ENCODE peak calls at places on chromosomes 4 and X, in six cellular contexts. Z is activated T-helper 1 cell treated with anti-CD3 and anti-CD28 coated beads, Interleukin-2, amount 50 U/mL, for 16 hours; C is epithelial cell of esophagus; A is WERI-Rb-1; F is activated naive CD4-positive, alpha-beta T cell treated with anti-CD3 and anti-CD28 coated beads for 36 hours; H is AG04450. K is an unnamed sample.
A peak's percentile ranks its signal among the peaks of the same experiment; 100 is the strongest.

GRCh38 chr4:170888660-170889059 is 798.9 kb upstream of the AADAT start:
- DNase-seq in F (no peak), C (no peak), H (no peak), Z (no peak), A (no peak), K (no peak)

GRCh38 chr4:1883583-1883982 is 12.4 kb downstream of the NSD2 start:
- DNase-seq in F (no peak), C (no peak), Z (no peak), A (no peak), H (no peak), K (peak; percentile 55)

GRCh38 chrX:40542972-40543371 is 37.8 kb upstream of the ATP6AP2 start:
- DNase-seq in F (no peak), Z (no peak), H (no peak), C (no peak), A (no peak), K (no peak)

GRCh38 chr4:83252782-83253405 is 31.7 kb downstream of the COQ2 start:
- DNase-seq in C (peak; percentile 82), A (peak; percentile 84), Z (peak; percentile 34), F (peak; percentile 90), H (no peak), K (peak; percentile 7)

GRCh38 chr4:100362363-100362762 is 155.5 kb downstream of the EMCN start:
- DNase-seq in H (no peak), A (no peak), C (peak; percentile 20), F (no peak), Z (no peak), K (no peak)

GRCh38 chr4:97432551-97432950 is 710.7 kb downstream of the STPG2 start:
- DNase-seq in A (no peak), F (no peak), Z (no peak), H (no peak), C (no peak), K (no peak)

GRCh38 chr4:7559316-7559715 is 124.6 kb upstream of the PSAPL1 start:
- DNase-seq in F (no peak), H (no peak), Z (no peak), C (no peak), A (no peak), K (no peak)

GRCh38 chr4:86233681-86234080 is 126.2 kb downstream of the MAPK10 start:
- DNase-seq in Z (no peak), A (no peak), F (no peak), C (peak; percentile 73), H (no peak), K (no peak)

GRCh38 chrX:110086916-110087484 is 84.1 kb downstream of the TMEM164 start:
- DNase-seq in C (peak; percentile 92), F (no peak), H (peak; percentile 76), Z (no peak), A (no peak), K (no peak)

GRCh38 chrX:135086197-135086854 is 34.0 kb downstream of the ETDB start:
- DNase-seq in H (peak; percentile 23), Z (no peak), F (peak; percentile 58), A (peak; percentile 49), C (peak; percentile 81), K (peak; percentile 60)

GRCh38 chr4:77193511-77194236 is 36.7 kb downstream of the CCNG2 start:
- DNase-seq in H (no peak), C (no peak), A (no peak), F (peak; percentile 83), Z (peak; percentile 44), K (no peak)

GRCh38 chr4:19615086-19615689 is 636.5 kb upstream of the SLIT2 start:
- DNase-seq in A (no peak), C (no peak), H (no peak), F (no peak), Z (no peak), K (no peak)

GRCh38 chr4:27947320-27947719 is 1086.7 kb downstream of the STIM2 start:
- DNase-seq in A (no peak), H (no peak), C (no peak), Z (no peak), F (no peak), K (no peak)

GRCh38 chr4:83054928-83055327 is 19.9 kb downstream of the COPS4 start:
- DNase-seq in H (no peak), F (peak; percentile 34), C (peak; percentile 29), A (no peak), Z (no peak), K (peak; percentile 6)

GRCh38 chr4:3787489-3788365 is 21.5 kb downstream of the ADRA2C start:
- DNase-seq in A (no peak), Z (no peak), C (no peak), F (no peak), H (no peak), K (no peak)